ENCODE peak calls at places on chromosomes 16 and 17, in seven cellular contexts. K is HCT116, J is H1, Q is GM12878, B is IMR-90, N is K562, V is HepG2. L is an unnamed sample. For H3K4me1, the result is how much of the 10 kb centered on the place peaks cover.

GRCh38 chr17:65231662-65232335 is 94.6 kb downstream of the RGS9 start:
- DNase-seq in K (peak), J (peak), Q (peak), B (peak), N (peak), V (peak), L (peak)

GRCh38 chr16:71352963-71353460 is 5.5 kb upstream of the CALB2 start:
- DNase-seq in K (no peak), J (no peak), Q (no peak), B (no peak), N (no peak), V (no peak), L (no peak)

GRCh38 chr16:71627631-71628236 is 1.8 kb downstream of the MARVELD3 start:
- DNase-seq in K (no peak), J (no peak), Q (no peak), B (no peak), N (peak), V (no peak), L (no peak)

GRCh38 chr17:35073991-35074627 is 10.6 kb upstream of the RFFL start:
- DNase-seq in K (no peak), J (no peak), Q (no peak), B (no peak), N (no peak), V (peak), L (no peak)

GRCh38 chr17:33927732-33928133 is 327.4 kb upstream of the CCL2 start:
- DNase-seq in K (no peak), J (no peak), Q (no peak), B (peak), N (peak), V (no peak), L (no peak)

GRCh38 chr17:82879241-82879640 is 39.4 kb upstream of the ZNF750 start:
- DNase-seq in K (no peak), J (no peak), Q (no peak), B (no peak), N (no peak), V (no peak), L (no peak)

GRCh38 chr16:89575247-89576172 is at the start of gene CPNE7:
- DNase-seq in K (no peak), J (no peak), Q (no peak), B (no peak), N (peak), V (no peak), L (no peak)

GRCh38 chr16:84732674-84733352 is 33.0 kb downstream of the USP10 start:
- DNase-seq in K (no peak), J (no peak), Q (no peak), B (no peak), N (no peak), V (no peak), L (no peak)

GRCh38 chr17:56174421-56174820 is 21.1 kb downstream of the ANKFN1 start:
- DNase-seq in K (no peak), J (no peak), Q (no peak), B (no peak), N (no peak), V (no peak), L (no peak)

GRCh38 chr17:31738488-31738887 is 120.6 kb downstream of the COPRS start:
- DNase-seq in K (no peak), J (no peak), Q (no peak), B (no peak), N (no peak), V (no peak), L (no peak)

GRCh38 chr16:75726390-75726789 is at the start of gene CPHXL:
- DNase-seq in K (no peak), J (no peak), Q (no peak), B (no peak), N (no peak), V (no peak), L (no peak)

GRCh38 chr16:22420606-22421135 is 46.3 kb upstream of the CDR2 start:
- DNase-seq in K (no peak), J (no peak), Q (no peak), B (no peak), N (no peak), V (no peak), L (no peak)

GRCh38 chr16:22425847-22426246 is 51.4 kb upstream of the CDR2 start:
- DNase-seq in K (no peak), J (no peak), Q (no peak), B (no peak), N (no peak), V (no peak), L (no peak)

GRCh38 chr16:22424161-22424937 is 49.9 kb upstream of the CDR2 start:
- DNase-seq in K (no peak), J (no peak), Q (no peak), B (no peak), N (no peak), V (no peak), L (no peak)

GRCh38 chr16:22425036-22425801 is 50.8 kb upstream of the CDR2 start:
- DNase-seq in K (no peak), J (no peak), Q (no peak), B (no peak), N (no peak), V (no peak), L (no peak)

DNA sequence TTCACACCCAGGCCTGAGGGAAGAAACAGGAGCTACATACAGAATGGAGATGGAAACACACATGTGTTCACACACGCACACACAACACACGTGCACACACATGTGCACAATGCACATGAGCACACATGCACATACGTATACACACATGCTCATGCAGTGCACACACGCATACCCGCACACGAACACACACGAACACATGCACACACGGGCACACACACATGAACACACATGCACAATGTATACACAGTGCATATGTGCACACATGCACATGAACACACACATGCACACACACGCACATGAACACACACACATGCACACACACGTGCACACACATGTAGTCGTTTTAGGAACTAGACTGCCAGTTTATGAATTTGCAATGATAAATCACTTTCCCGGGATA is 49.3 kb upstream of the CDR2 start:
- DNase-seq in K (no peak), J (no peak), Q (no peak), B (no peak), N (no peak), V (no peak), L (no peak)
- TF ChIP-seq POLR2A in K (no peak), J (no peak), Q (peak), B (no peak), N (peak), V (peak), L (no peak)

GRCh38 chr17:19262650-19263620 is 25.8 kb downstream of the EPN2 start:
- DNase-seq in K (no peak), J (no peak), Q (no peak), B (peak), N (no peak), V (no peak), L (peak)

GRCh38 chr17:19263621-19264010 is 26.4 kb downstream of the EPN2 start:
- DNase-seq in K (no peak), J (no peak), Q (no peak), B (peak), N (no peak), V (no peak), L (peak)

GRCh38 chr17:19264681-19265080 is 27.5 kb downstream of the EPN2 start:
- DNase-seq in K (no peak), J (no peak), Q (no peak), B (no peak), N (no peak), V (no peak), L (peak)

GRCh38 chr17:19264277-19264676 is 27.1 kb downstream of the EPN2 start:
- DNase-seq in K (no peak), J (no peak), Q (no peak), B (no peak), N (no peak), V (no peak), L (no peak)

DNA sequence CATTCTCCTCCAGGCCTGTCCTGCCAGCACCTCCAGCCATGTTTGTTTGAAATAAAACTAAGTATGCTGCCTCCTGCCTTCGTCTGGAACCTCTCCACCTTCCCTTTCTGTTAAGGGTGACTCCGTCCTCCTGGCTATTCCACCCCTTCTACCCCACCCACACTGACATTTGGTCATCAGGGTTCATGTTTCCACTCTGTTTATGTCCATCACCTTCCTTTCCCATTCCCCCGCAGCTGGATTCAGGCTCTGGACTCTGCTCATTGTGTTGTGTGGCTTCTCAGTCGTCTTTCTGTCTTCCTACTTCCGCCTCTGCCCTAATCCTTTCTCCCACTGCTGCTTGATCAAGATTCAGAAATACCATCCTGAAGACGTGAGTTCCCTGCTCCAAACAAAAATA is 28.6 kb downstream of the EPN2 start:
- DNase-seq in K (no peak), J (no peak), Q (no peak), B (peak), N (no peak), V (no peak), L (no peak)
- H3K4me1 ChIP-seq in K (under half), J (under half), Q (under half), B (under half), N (under half), V (under half), L (under half)

GRCh38 chr17:48724241-48725004 is 1.4 kb downstream of the PRAC2 start:
- DNase-seq in K (peak), J (no peak), Q (peak), B (peak), N (peak), V (peak), L (peak)

GRCh38 chr17:48722924-48723554 is at the start of gene PRAC2:
- DNase-seq in K (no peak), J (no peak), Q (no peak), B (no peak), N (no peak), V (no peak), L (no peak)

GRCh38 chr17:48722201-48722907 is at the start of gene PRAC1:
- DNase-seq in K (no peak), J (no peak), Q (no peak), B (no peak), N (no peak), V (no peak), L (no peak)

GRCh38 chr17:48725005-48725293 is 2.0 kb downstream of the PRAC2 start:
- DNase-seq in K (no peak), J (no peak), Q (no peak), B (no peak), N (no peak), V (no peak), L (no peak)

GRCh38 chr17:48723555-48724239 is 712 bp downstream of the PRAC2 start:
- DNase-seq in K (no peak), J (no peak), Q (no peak), B (no peak), N (no peak), V (no peak), L (no peak)
- H3K9ac ChIP-seq in K (no peak), J (no peak), Q (no peak), B (no peak), N (no peak), V (no peak), L (no peak)

GRCh38 chr17:16439303-16439791 is 24.0 kb downstream of the TRPV2 start:
- DNase-seq in K (no peak), J (no peak), Q (no peak), B (no peak), N (peak), V (no peak), L (no peak)
- TF ChIP-seq POLR2A in K (no peak), J (no peak), Q (no peak), B (no peak), N (no peak), V (no peak), L (no peak)

GRCh38 chr17:17985153-17985552 is 12.5 kb downstream of the DRC3 start:
- DNase-seq in K (no peak), J (no peak), Q (no peak), B (no peak), N (no peak), V (no peak), L (no peak)
- H3K4me1 ChIP-seq in K (under half), J (under half), Q (under half), B (under half), N (under half), V (under half), L (under half)

GRCh38 chr17:1182831-1183578 is 3.2 kb upstream of the ABR start:
- DNase-seq in K (no peak), J (no peak), Q (no peak), B (no peak), N (no peak), V (no peak), L (no peak)

GRCh38 chr17:1181769-1182137 is 2.0 kb upstream of the ABR start:
- DNase-seq in K (no peak), J (no peak), Q (no peak), B (peak), N (no peak), V (no peak), L (no peak)

GRCh38 chr17:1188812-1189211 is 9.0 kb upstream of the ABR start:
- DNase-seq in K (no peak), J (no peak), Q (no peak), B (peak), N (no peak), V (no peak), L (peak)

GRCh38 chr17:1186214-1186820 is 6.5 kb upstream of the ABR start:
- DNase-seq in K (no peak), J (no peak), Q (no peak), B (peak), N (no peak), V (no peak), L (no peak)

GRCh38 chr17:1186923-1187771 is 7.4 kb upstream of the ABR start:
- DNase-seq in K (peak), J (no peak), Q (no peak), B (peak), N (peak), V (peak), L (peak)
- H3K9ac ChIP-seq in K (no peak), J (no peak), Q (no peak), B (no peak), N (no peak), V (no peak), L (no peak)

GRCh38 chr17:45148183-45149036 is at the start of gene HEXIM1:
- DNase-seq in K (peak), J (peak), Q (peak), B (peak), N (peak), V (peak), L (peak)

GRCh38 chr17:45147581-45148182 is 593 bp upstream of the HEXIM1 start:
- DNase-seq in K (peak), J (no peak), Q (peak), B (peak), N (peak), V (peak), L (peak)

GRCh38 chr17:45149037-45149668 is 878 bp downstream of the HEXIM1 start:
- DNase-seq in K (peak), J (no peak), Q (no peak), B (peak), N (peak), V (peak), L (peak)

GRCh38 chr17:45149669-45150603 is 1.7 kb downstream of the HEXIM1 start:
- DNase-seq in K (no peak), J (no peak), Q (no peak), B (peak), N (peak), V (no peak), L (peak)

GRCh38 chr17:45150911-45151809 is 2.9 kb downstream of the HEXIM1 start:
- DNase-seq in K (no peak), J (no peak), Q (no peak), B (no peak), N (no peak), V (no peak), L (peak)
- TF ChIP-seq POLR2A in K (no peak), J (no peak), Q (no peak), B (no peak), N (peak), V (no peak), L (no peak)

GRCh38 chr17:73420897-73421296 is 109.1 kb upstream of the CDC42EP4 start:
- DNase-seq in K (peak), J (no peak), Q (no peak), B (peak), N (peak), V (peak), L (no peak)

GRCh38 chr17:73423806-73424205 is 112.0 kb upstream of the CDC42EP4 start:
- DNase-seq in K (no peak), J (no peak), Q (no peak), B (no peak), N (no peak), V (no peak), L (no peak)

GRCh38 chr17:73424571-73424970 is 112.8 kb upstream of the CDC42EP4 start:
- DNase-seq in K (no peak), J (no peak), Q (no peak), B (no peak), N (no peak), V (no peak), L (no peak)

GRCh38 chr17:73422121-73422520 is 110.3 kb upstream of the CDC42EP4 start:
- DNase-seq in K (no peak), J (no peak), Q (no peak), B (no peak), N (no peak), V (no peak), L (no peak)

GRCh38 chr17:73423159-73423715 is 111.4 kb upstream of the CDC42EP4 start:
- DNase-seq in K (no peak), J (no peak), Q (no peak), B (no peak), N (no peak), V (no peak), L (no peak)
- H3K4me1 ChIP-seq in K (under half), J (under half), Q (under half), B (under half), N (under half), V (under half), L (under half)

GRCh38 chr17:6712854-6713129 is 377 bp downstream of the SLC13A5 start:
- DNase-seq in K (no peak), J (no peak), Q (no peak), B (no peak), N (no peak), V (no peak), L (no peak)

GRCh38 chr17:6713918-6714271 is 726 bp upstream of the SLC13A5 start:
- DNase-seq in K (no peak), J (no peak), Q (no peak), B (no peak), N (no peak), V (no peak), L (no peak)

GRCh38 chr17:6712058-6712853 is 913 bp downstream of the SLC13A5 start:
- DNase-seq in K (no peak), J (peak), Q (no peak), B (no peak), N (no peak), V (peak), L (no peak)

GRCh38 chr17:6714315-6714874 is 1.2 kb upstream of the SLC13A5 start:
- DNase-seq in K (no peak), J (no peak), Q (no peak), B (no peak), N (no peak), V (no peak), L (no peak)

GRCh38 chr17:6713130-6713917 is at the start of gene SLC13A5:
- DNase-seq in K (no peak), J (peak), Q (no peak), B (no peak), N (peak), V (peak), L (peak)
- H3K9ac ChIP-seq in K (no peak), J (peak), Q (no peak), B (no peak), N (no peak), V (peak), L (no peak)

DNA sequence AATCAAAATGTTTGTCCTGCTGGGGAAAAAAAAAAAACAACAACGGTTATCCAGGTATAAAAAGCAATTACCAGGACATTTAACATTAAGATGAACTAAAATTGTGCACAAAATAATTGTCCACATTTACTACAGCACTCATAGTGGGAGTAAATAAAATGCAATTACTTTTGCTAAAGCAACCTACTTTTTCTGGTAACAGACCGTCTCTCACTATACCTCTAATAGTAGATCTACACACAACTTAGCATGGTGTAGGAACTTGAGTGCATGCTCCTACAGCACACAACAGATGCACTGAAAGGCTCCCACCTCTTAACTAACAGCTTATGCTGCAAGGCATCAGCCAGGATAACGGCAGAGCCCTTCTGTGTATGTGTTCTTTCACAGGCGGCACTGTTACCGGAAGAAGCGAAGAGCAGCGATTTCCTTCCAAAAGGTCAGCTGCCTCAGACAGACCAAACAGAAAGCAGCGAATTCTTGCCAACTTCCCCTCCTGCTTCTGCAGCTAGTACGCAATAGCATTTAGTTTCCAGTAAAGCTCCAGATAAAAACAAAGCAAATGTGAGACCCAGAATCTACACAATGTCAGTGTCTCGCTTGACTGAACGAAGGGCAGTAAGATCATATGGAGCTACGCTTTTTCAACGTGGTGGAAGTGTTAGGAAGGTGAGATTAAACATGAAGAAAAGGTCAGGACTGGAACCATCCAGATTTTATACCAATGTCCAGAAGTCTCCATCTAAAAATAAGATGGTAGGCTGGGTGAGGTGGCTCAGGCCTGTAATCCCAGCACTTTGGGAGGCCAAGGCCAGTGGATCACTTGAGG is 27.6 kb downstream of the STAT5B start:
- DNase-seq in K (no peak), J (no peak), Q (peak), B (peak), N (no peak), V (peak), L (peak)
- TF ChIP-seq POLR2A in K (no peak), J (no peak), Q (peak), B (no peak), N (no peak), V (peak), L (peak)

L was measured in endothelial cell of umbilical vein.